ENCODE peak calls at places on chromosomes 5 and 9, in nine cellular contexts. A is uterus, C is Calu3, G is NCI-H1105 treated with DMSO at 0.1 percent for 48 hours, V is SK-MEL-5, B is T-helper 1 cell, T is COR-L47, P is myocyte, U is HTR-8/SVneo. L is an unnamed sample.

GRCh38 chr9:109641079-109641659 is 138.8 kb upstream of the PALM2AKAP2 start:
- DNase-seq in C (no peak), T (no peak), V (no peak), B (no peak), U (no peak), A (no peak), P (no peak), G (peak), L (no peak)

GRCh38 chr5:418681-419121 is 24.3 kb upstream of the EXOC3 start:
- DNase-seq in A (no peak), U (no peak), V (no peak), C (no peak), B (no peak), P (peak), G (no peak), T (peak), L (no peak)

GRCh38 chr9:14269911-14270310 is 44.0 kb downstream of the NFIB start:
- DNase-seq in C (no peak), B (no peak), T (no peak), G (no peak), U (no peak), P (no peak), V (no peak), A (no peak), L (no peak)

GRCh38 chr9:77883846-77884771 is 147.5 kb downstream of the GNAQ start:
- DNase-seq in A (no peak), B (no peak), C (no peak), G (no peak), T (no peak), P (peak), V (no peak), U (peak), L (no peak)

GRCh38 chr9:135030711-135031245 is 56.7 kb upstream of the OLFM1 start:
- DNase-seq in A (no peak), P (no peak), T (no peak), G (no peak), B (no peak), V (no peak), C (no peak), U (no peak), L (no peak)

GRCh38 chr9:105883847-105884246 is 189.5 kb downstream of the TMEM38B start:
- DNase-seq in T (no peak), B (no peak), A (no peak), P (peak), U (no peak), V (peak), G (no peak), C (no peak), L (no peak)

GRCh38 chr9:131670247-131670681 is 69.6 kb downstream of the RAPGEF1 start:
- DNase-seq in T (no peak), A (peak), P (no peak), V (no peak), G (no peak), U (no peak), C (no peak), B (no peak), L (no peak)

GRCh38 chr9:3954228-3954949 is 345.5 kb downstream of the GLIS3 start:
- DNase-seq in G (no peak), T (no peak), U (no peak), B (no peak), A (no peak), C (no peak), V (no peak), P (no peak), L (no peak)

GRCh38 chr5:133888625-133888991 is 79.8 kb downstream of the C5orf15 start:
- DNase-seq in A (no peak), U (no peak), P (no peak), C (no peak), V (no peak), B (no peak), T (no peak), G (no peak), L (no peak)

GRCh38 chr5:102627311-102627710 is 127.8 kb upstream of the PAM start:
- DNase-seq in U (peak), P (peak), B (no peak), C (no peak), V (no peak), G (no peak), A (no peak), T (no peak), L (no peak)